ENCODE peak calls at places on chromosomes 1 and 21, in six cellular contexts. T, V, H, R, W and C are unnamed samples. For H3K27me3, the result is how much of the 10 kb centered on the place peaks cover.

GRCh38 chr1:204623365-204623893 is 62.1 kb downstream of the LRRN2 start:
- DNase-seq in T (no peak), R (no peak), H (peak), W (no peak), V (no peak), C (peak)

GRCh38 chr1:202063093-202063492 is 52.7 kb downstream of the ELF3 start:
- DNase-seq in H (no peak), T (no peak), V (no peak), R (no peak), W (no peak), C (no peak)

GRCh38 chr1:9658186-9658585 is 6.7 kb downstream of the PIK3CD start:
- DNase-seq in T (no peak), R (no peak), W (peak), H (no peak), V (no peak), C (no peak)

GRCh38 chr1:101238041-101238515 is 1.3 kb downstream of the S1PR1 start:
- DNase-seq in V (no peak), W (peak), H (no peak), T (no peak), R (no peak), C (peak)

GRCh38 chr21:38721983-38722382 is 83.7 kb upstream of the ETS2 start:
- DNase-seq in H (peak), V (no peak), T (no peak), W (no peak), R (no peak), C (peak)

GRCh38 chr1:242525769-242526168 is 1.3 kb upstream of the PLD5 start:
- DNase-seq in T (no peak), R (no peak), V (no peak), H (no peak), W (no peak), C (no peak)

GRCh38 chr1:224266105-224266935 is 63.7 kb downstream of the NVL start:
- DNase-seq in R (peak), W (no peak), T (no peak), H (no peak), V (no peak), C (no peak)

GRCh38 chr1:246291141-246291540 is 215.9 kb downstream of the SMYD3 start:
- DNase-seq in T (no peak), R (no peak), H (no peak), V (no peak), W (no peak), C (no peak)

GRCh38 chr1:233025156-233025555 is 74.7 kb downstream of the NTPCR start:
- DNase-seq in H (no peak), R (no peak), V (peak), T (no peak), W (no peak), C (peak)

GRCh38 chr1:168555521-168556046 is 11.8 kb upstream of the XCL2 start:
- DNase-seq in H (no peak), R (no peak), W (no peak), V (no peak), T (no peak), C (no peak)

GRCh38 chr21:37700641-37701202 is 215.5 kb downstream of the KCNJ6 start:
- DNase-seq in V (no peak), T (no peak), H (peak), R (no peak), W (no peak), C (peak)

GRCh38 chr1:36419158-36419557 is 21.4 kb upstream of the LSM10 start:
- DNase-seq in V (no peak), R (no peak), T (no peak), H (no peak), W (no peak), C (no peak)

GRCh38 chr1:168531605-168532345 is 12.0 kb downstream of the XCL2 start:
- DNase-seq in W (peak), H (peak), V (no peak), T (no peak), R (no peak), C (no peak)

GRCh38 chr1:234869182-234870019 is 259.2 kb downstream of the TOMM20 start:
- DNase-seq in V (no peak), H (no peak), T (no peak), W (no peak), R (no peak), C (no peak)

GRCh38 chr1:23581219-23581618 is 21.9 kb upstream of the ID3 start:
- DNase-seq in W (no peak), R (no peak), V (peak), H (no peak), T (peak), C (no peak)

GRCh38 chr1:59641861-59642260 is 172.9 kb upstream of the HOOK1 start:
- DNase-seq in H (peak), T (no peak), R (no peak), W (no peak), V (no peak), C (no peak)

GRCh38 chr1:41900611-41901444 is 17.9 kb downstream of the HIVEP3 start:
- DNase-seq in R (peak), V (no peak), W (no peak), T (no peak), H (peak), C (peak)

GRCh38 chr1:156263288-156263655 is 15.4 kb upstream of the PAQR6 start:
- DNase-seq in H (no peak), T (no peak), W (no peak), V (no peak), R (no peak), C (no peak)

GRCh38 chr1:8496473-8496872 is 178.6 kb downstream of the SLC45A1 start:
- DNase-seq in H (no peak), R (no peak), W (peak), V (no peak), T (no peak), C (no peak)

GRCh38 chr1:230218667-230219066 is 151.6 kb downstream of the GALNT2 start:
- DNase-seq in T (no peak), H (no peak), R (no peak), W (no peak), V (no peak), C (no peak)

GRCh38 chr1:118253310-118253903 is 68.4 kb upstream of the SPAG17 start:
- DNase-seq in W (no peak), T (no peak), H (no peak), R (no peak), V (no peak), C (no peak)

GRCh38 chr1:88061106-88061829 is 622.8 kb upstream of the PKN2 start:
- DNase-seq in W (no peak), R (no peak), H (peak), T (peak), V (no peak), C (peak)

GRCh38 chr1:83067954-83068353 is 931.0 kb downstream of the TTLL7 start:
- DNase-seq in T (no peak), V (no peak), W (no peak), R (no peak), H (no peak), C (no peak)

GRCh38 chr21:32494946-32495703 is 82.6 kb downstream of the EVA1C start:
- DNase-seq in H (peak), R (no peak), T (no peak), W (no peak), V (no peak), C (peak)

GRCh38 chr21:19767546-19767945 is 1230.7 kb upstream of the NCAM2 start:
- DNase-seq in H (no peak), V (no peak), R (no peak), W (no peak), T (no peak), C (no peak)

GRCh38 chr21:19771881-19772280 is 1226.3 kb upstream of the NCAM2 start:
- DNase-seq in W (no peak), R (no peak), T (no peak), H (no peak), V (no peak), C (no peak)
- H3K4me3 ChIP-seq in W (no peak), R (no peak), T (no peak), H (no peak), V (no peak), C (no peak)

GRCh38 chr1:111126354-111126753 is 13.5 kb downstream of the DRAM2 start:
- DNase-seq in W (no peak), T (no peak), V (no peak), R (no peak), H (no peak), C (no peak)

GRCh38 chr1:111131693-111132092 is 8.2 kb downstream of the DRAM2 start:
- DNase-seq in V (no peak), W (no peak), T (no peak), H (no peak), R (no peak), C (no peak)

GRCh38 chr1:111133863-111134262 is 6.0 kb downstream of the DRAM2 start:
- DNase-seq in W (no peak), T (no peak), H (no peak), R (no peak), V (no peak), C (no peak)

GRCh38 chr1:111127923-111128643 is 11.8 kb downstream of the DRAM2 start:
- DNase-seq in T (no peak), R (no peak), V (no peak), W (no peak), H (no peak), C (no peak)
- H3K27ac ChIP-seq in T (no peak), R (no peak), V (no peak), W (no peak), H (no peak), C (no peak)

GRCh38 chr1:29527314-29528004 is 291.1 kb downstream of the PTPRU start:
- DNase-seq in T (peak), R (no peak), V (no peak), W (no peak), H (no peak), C (no peak)
- H3K27me3 ChIP-seq in T (under half), R (under half), V (half or more), W (under half), H (under half), C (under half)

DNA sequence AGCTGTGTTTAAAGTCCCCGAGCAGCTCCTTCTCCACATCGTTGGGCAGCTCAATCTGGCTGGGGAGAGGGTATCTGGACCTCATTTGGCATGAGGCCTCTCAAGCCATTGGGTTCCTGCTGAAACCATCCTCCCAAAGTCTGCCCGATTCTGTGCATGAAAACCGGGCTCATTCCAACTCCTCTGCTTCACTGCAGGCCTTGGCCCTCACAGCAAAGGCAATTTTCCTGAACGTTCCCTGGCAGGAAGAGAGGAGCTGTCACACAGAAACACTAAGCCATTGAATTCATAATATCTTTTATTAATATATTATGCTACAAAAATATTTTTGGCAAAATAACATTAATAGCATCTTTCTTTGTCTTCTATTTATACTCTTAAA is 236.9 kb downstream of the TRABD2B start:
- DNase-seq in W (no peak), V (no peak), R (no peak), H (no peak), T (no peak), C (no peak)
- H3K4me3 ChIP-seq in W (no peak), V (no peak), R (no peak), H (no peak), T (peak), C (no peak)

DNA sequence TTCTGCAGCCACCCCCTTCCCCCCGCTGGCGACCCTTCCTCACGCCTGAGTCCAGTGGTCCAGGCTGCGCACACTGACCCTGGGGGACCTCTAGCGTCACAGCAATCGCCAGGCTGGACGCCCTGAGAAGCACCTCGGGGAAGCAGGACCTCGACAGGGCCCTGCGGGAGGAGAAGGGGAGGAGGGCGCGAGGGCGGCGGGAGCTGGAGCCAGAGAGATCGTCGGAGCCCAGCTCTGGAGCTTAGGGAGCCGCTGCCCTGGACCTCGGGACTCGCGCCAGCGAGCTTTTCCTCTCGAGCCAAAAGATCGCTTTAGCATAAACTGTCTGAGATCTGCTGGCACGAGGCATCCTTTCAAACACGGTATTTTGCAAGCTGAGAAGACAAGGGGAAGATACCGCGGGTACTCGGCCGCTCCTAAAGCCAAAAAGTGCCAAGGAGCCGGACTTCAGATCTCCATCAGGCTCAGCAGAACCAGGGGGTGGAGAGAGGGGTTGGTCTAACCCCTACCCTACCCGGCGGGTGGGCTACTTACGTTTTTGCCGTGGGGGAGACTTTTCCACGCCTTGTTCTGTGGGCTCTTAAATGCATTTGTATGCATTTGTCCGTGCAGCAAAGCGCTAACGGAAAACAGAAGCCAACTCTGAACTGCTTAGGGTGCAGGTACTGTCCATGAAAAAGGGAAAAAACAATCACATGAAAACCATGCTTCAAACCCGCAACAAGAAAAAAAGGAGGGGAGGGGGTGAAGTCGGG is 588 bp downstream of the COL24A1 start:
- DNase-seq in T (no peak), H (peak), W (no peak), V (peak), R (no peak), C (peak)
- H3K27ac ChIP-seq in T (no peak), H (no peak), W (no peak), V (peak), R (peak), C (no peak)

GRCh38 chr1:169648709-169649108 is 18.8 kb upstream of the SELP start:
- DNase-seq in H (no peak), V (no peak), R (no peak), W (no peak), T (no peak), C (no peak)
- H3K27me3 ChIP-seq in H (under half), V (half or more), R (under half), W (under half), T (under half), C (under half)

DNA sequence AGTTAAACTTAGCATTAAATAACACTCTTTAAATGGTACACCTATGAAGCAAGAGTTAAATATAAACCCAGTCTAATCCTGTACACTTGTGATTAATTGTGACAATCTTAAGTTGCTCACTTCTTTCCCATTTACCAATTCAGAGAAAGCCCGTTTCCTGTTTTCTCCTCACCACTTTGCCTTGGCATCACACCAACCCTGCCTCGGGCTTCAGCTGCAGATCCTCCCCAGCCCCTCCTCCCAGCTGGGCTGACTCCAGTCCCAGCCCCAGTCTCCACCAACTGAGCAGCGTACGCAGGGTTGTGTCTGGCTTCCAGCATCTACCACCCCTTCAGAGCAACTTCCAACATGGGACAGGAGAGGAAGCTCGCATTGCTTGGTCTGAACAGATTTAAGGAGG is 4.1 kb downstream of the PYCR2 start:
- DNase-seq in R (no peak), T (peak), V (peak), W (no peak), H (peak), C (peak)
- H3K4me3 ChIP-seq in R (no peak), T (no peak), V (no peak), W (no peak), H (no peak), C (no peak)

GRCh38 chr1:153921080-153921802 is 1.5 kb downstream of the GATAD2B start:
- DNase-seq in R (no peak), V (no peak), W (no peak), T (no peak), H (no peak), C (peak)

GRCh38 chr1:153922076-153922837 is 515 bp downstream of the GATAD2B start:
- DNase-seq in T (peak), V (peak), W (peak), R (no peak), H (no peak), C (peak)

GRCh38 chr1:153922838-153923652 is at the start of gene GATAD2B:
- DNase-seq in V (peak), H (peak), W (peak), T (peak), R (peak), C (peak)

GRCh38 chr1:153919879-153920852 is 2.6 kb downstream of the GATAD2B start:
- DNase-seq in V (no peak), W (peak), T (no peak), R (no peak), H (no peak), C (peak)

DNA sequence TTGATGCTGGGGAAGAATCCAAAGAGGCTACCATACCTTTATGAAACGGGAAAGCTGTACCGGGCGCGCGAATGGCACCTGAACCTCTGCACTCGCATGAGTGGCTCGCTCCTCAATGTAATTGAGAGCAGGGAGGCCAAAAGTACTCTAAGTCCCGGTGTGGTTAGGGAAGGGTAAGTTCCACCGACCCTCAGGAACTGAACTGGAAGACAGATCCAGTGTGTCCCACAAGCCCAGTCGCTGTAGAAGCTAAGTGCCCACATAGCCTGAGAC is 1.0 kb downstream of the GATAD2B start:
- DNase-seq in H (no peak), R (no peak), W (no peak), T (no peak), V (no peak), C (no peak)
- H3K27ac ChIP-seq in H (no peak), R (peak), W (peak), T (peak), V (peak), C (peak)